ENCODE peak calls at places on chromosome 16, in five cellular contexts. O, S, T, D and L are unnamed samples.

GRCh38 chr16:27723711-27724490 is 174.0 kb downstream of the KATNIP start:
- DNase-seq in O (no peak), S (no peak), T (no peak), D (no peak), L (no peak)

GRCh38 chr16:30934827-30935557 is 11.6 kb downstream of the FBXL19 start:
- DNase-seq in O (no peak), S (peak), T (no peak), D (peak), L (no peak)

GRCh38 chr16:85136705-85137322 is 24.5 kb upstream of the CIBAR2 start:
- DNase-seq in O (no peak), S (no peak), T (no peak), D (no peak), L (peak)

GRCh38 chr16:84988328-84989080 is 22.8 kb downstream of the ZDHHC7 start:
- DNase-seq in O (no peak), S (no peak), T (no peak), D (no peak), L (no peak)

GRCh38 chr16:17343028-17343427 is 127.7 kb downstream of the XYLT1 start:
- DNase-seq in O (no peak), S (no peak), T (peak), D (no peak), L (no peak)

GRCh38 chr16:78437352-78437968 is 338.0 kb downstream of the WWOX start:
- DNase-seq in O (no peak), S (peak), T (no peak), D (peak), L (no peak)

GRCh38 chr16:16062023-16062932 is 112.9 kb downstream of the ABCC1 start:
- DNase-seq in O (no peak), S (no peak), T (no peak), D (no peak), L (peak)

GRCh38 chr16:75239463-75240122 is 11.8 kb downstream of the BCAR1 start:
- DNase-seq in O (no peak), S (no peak), T (no peak), D (no peak), L (peak)

GRCh38 chr16:6165330-6165984 is 1067.9 kb upstream of the EEF2KMT start:
- DNase-seq in O (no peak), S (no peak), T (no peak), D (no peak), L (no peak)

GRCh38 chr16:4407543-4408322 is 8.7 kb downstream of the CORO7 start:
- DNase-seq in O (peak), S (no peak), T (no peak), D (no peak), L (peak)

GRCh38 chr16:27650073-27650701 is 100.2 kb downstream of the KATNIP start:
- DNase-seq in O (no peak), S (no peak), T (no peak), D (no peak), L (no peak)

GRCh38 chr16:72763927-72764628 is 283.9 kb downstream of the ZFHX3 start:
- DNase-seq in O (no peak), S (no peak), T (no peak), D (no peak), L (no peak)

GRCh38 chr16:67268136-67268579 is 11.2 kb upstream of the PLEKHG4 start:
- DNase-seq in O (peak), S (no peak), T (no peak), D (no peak), L (peak)

GRCh38 chr16:2184346-2184745 is 12.1 kb downstream of the CASKIN1 start:
- DNase-seq in O (no peak), S (no peak), T (no peak), D (no peak), L (no peak)

GRCh38 chr16:85522842-85523601 is 90.1 kb upstream of the GSE1 start:
- DNase-seq in O (peak), S (peak), T (no peak), D (no peak), L (peak)

GRCh38 chr16:5615868-5616642 is 518.5 kb upstream of the EEF2KMT start:
- DNase-seq in O (no peak), S (peak), T (no peak), D (peak), L (peak)

GRCh38 chr16:69935740-69936139 is 15.4 kb upstream of the CLEC18A start:
- DNase-seq in O (no peak), S (no peak), T (no peak), D (no peak), L (no peak)

GRCh38 chr16:1425616-1426370 is 5.1 kb upstream of the PERCC1 start:
- DNase-seq in O (no peak), S (no peak), T (no peak), D (no peak), L (no peak)

GRCh38 chr16:27289669-27290068 is 21.1 kb upstream of the NSMCE1 start:
- DNase-seq in O (no peak), S (no peak), T (no peak), D (no peak), L (no peak)

GRCh38 chr16:26457896-26458295 is 608.8 kb upstream of the C16orf82 start:
- DNase-seq in O (no peak), S (no peak), T (no peak), D (no peak), L (no peak)

GRCh38 chr16:66199189-66199588 is 167.3 kb upstream of the CDH5 start:
- DNase-seq in O (no peak), S (no peak), T (no peak), D (no peak), L (no peak)

GRCh38 chr16:13306153-13306552 is 404.8 kb downstream of the SHISA9 start:
- DNase-seq in O (no peak), S (no peak), T (no peak), D (no peak), L (no peak)

GRCh38 chr16:88914750-88915368 is 48.4 kb upstream of the PABPN1L start:
- DNase-seq in O (peak), S (no peak), T (no peak), D (no peak), L (no peak)